ENCODE peak calls at places on chromosomes 11 and 22, in seven cellular contexts. W is K562, H is SK-N-SH, A is GM12878, M is HepG2, F is H1, X is GM12892. D is an unnamed sample.

GRCh38 chr11:35105319-35106063 is 33.5 kb upstream of the CD44 start:
- DNase-seq in W (no peak), H (no peak), A (no peak), M (no peak), F (no peak), X (no peak), D (no peak)

GRCh38 chr11:10529279-10529678 is 11.7 kb downstream of the RNF141 start:
- DNase-seq in W (no peak), H (no peak), A (no peak), M (no peak), F (no peak), X (no peak), D (no peak)

GRCh38 chr22:44916281-44917231 is 93.2 kb downstream of the PHF21B start:
- DNase-seq in W (no peak), H (no peak), A (no peak), M (no peak), F (no peak), X (no peak), D (no peak)

GRCh38 chr11:35214792-35215193 is 75.8 kb downstream of the CD44 start:
- DNase-seq in W (no peak), H (no peak), A (no peak), M (no peak), F (peak), X (no peak), D (no peak)

GRCh38 chr11:65428578-65429068 is 6.0 kb downstream of the NEAT1 start:
- DNase-seq in W (no peak), H (no peak), A (no peak), M (no peak), F (no peak), X (no peak), D (no peak)

GRCh38 chr11:45023065-45023365 is 72.3 kb upstream of the TP53I11 start:
- DNase-seq in W (no peak), H (no peak), A (no peak), M (no peak), F (no peak), X (no peak), D (no peak)

GRCh38 chr11:94525933-94526332 is 13.7 kb downstream of the C11orf97 start:
- DNase-seq in W (no peak), H (no peak), A (no peak), M (no peak), F (no peak), X (no peak), D (no peak)

GRCh38 chr22:20741634-20742581 is 32.0 kb upstream of the SERPIND1 start:
- DNase-seq in W (peak), H (peak), A (no peak), M (peak), F (no peak), X (no peak), D (no peak)

GRCh38 chr22:24185501-24186351 is 4.4 kb downstream of the SUSD2 start:
- DNase-seq in W (no peak), H (peak), A (no peak), M (no peak), F (no peak), X (no peak), D (no peak)

GRCh38 chr11:126547691-126548090 is 192.2 kb downstream of the ST3GAL4 start:
- DNase-seq in W (no peak), H (no peak), A (no peak), M (no peak), F (no peak), X (no peak), D (no peak)
- TF ChIP-seq TAF1 in W (no peak), H (no peak), A (no peak), M (no peak), F (no peak), X (no peak), D (no peak)

GRCh38 chr22:39532215-39533071 is at the start of gene RPS19BP1:
- DNase-seq in W (peak), H (peak), A (peak), M (peak), F (peak), X (peak), D (peak)

GRCh38 chr22:39529487-39529851 is 3.1 kb downstream of the RPS19BP1 start:
- DNase-seq in W (no peak), H (no peak), A (no peak), M (no peak), F (no peak), X (no peak), D (no peak)

GRCh38 chr22:39528681-39529486 is 3.7 kb downstream of the RPS19BP1 start:
- DNase-seq in W (peak), H (peak), A (peak), M (peak), F (peak), X (peak), D (no peak)

GRCh38 chr22:39530136-39530535 is 2.4 kb downstream of the RPS19BP1 start:
- DNase-seq in W (no peak), H (no peak), A (no peak), M (no peak), F (no peak), X (no peak), D (no peak)

DNA sequence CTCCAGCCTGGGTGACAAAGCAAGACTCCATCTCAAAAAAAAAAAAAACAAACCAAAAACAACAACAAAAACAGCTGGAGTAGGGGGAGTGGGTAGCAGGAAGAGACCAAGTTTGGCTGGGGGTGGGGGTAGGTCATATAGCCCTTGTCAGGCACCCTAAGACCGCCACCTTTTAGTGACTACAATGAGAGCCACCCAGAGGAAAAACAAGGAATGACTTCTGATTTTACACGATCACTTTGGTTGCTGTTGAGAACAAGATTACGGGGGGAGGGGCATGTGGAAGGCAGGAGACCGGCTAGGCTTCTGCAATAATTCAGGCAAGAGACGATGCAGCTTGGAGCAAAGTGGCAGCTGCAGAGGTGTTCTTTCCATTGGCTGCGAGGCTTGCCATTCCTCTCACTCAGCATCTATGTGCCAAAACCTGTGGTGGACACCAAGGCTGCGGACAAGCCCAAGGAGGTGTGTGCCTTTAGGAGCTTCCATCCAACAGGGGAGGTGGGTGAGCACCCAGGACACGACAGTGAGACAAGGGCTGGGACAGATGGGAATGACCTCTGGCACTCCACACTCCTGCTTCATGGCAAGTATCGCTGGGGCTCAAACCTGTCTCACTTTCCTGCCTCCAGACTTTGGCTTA is 1.7 kb downstream of the RPS19BP1 start:
- DNase-seq in W (peak), H (peak), A (no peak), M (peak), F (no peak), X (no peak), D (no peak)
- TF ChIP-seq TAF1 in W (peak), H (no peak), A (no peak), M (no peak), F (no peak), X (no peak), D (no peak)

DNA sequence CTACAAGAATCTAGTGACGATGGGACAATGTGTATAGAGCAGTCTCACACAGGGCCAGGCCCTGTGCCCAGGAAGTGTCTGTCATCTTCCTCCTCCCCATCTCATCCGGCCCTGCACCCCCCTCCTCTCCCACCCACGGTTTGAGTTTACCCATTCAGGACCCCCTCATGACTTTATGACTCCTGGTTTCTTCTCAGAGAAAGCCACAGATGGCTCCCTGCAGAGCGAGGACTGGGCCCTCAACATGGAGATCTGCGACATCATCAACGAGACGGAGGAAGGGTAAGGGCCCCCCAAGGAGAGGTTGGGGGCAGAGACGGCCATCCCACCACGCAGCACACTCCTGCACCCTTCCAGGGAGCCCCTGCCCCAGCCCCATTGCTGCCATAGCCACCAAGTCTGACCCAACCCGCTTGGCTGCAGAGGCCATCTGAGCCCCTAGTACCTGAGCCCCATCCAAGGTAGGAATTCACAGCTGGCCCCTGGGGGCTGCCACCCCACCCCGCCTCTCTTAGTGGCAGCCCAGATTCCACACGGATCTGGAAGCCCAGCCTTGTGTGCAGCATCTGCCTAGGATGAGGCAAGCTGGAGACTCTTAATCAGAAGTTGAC is 18.1 kb downstream of the TOM1 start:
- DNase-seq in W (no peak), H (no peak), A (no peak), M (no peak), F (no peak), X (no peak), D (no peak)
- TF ChIP-seq TAF1 in W (no peak), H (no peak), A (no peak), M (no peak), F (no peak), X (no peak), D (no peak)

GRCh38 chr11:122690801-122691649 is 35.5 kb downstream of the UBASH3B start:
- DNase-seq in W (no peak), H (no peak), A (no peak), M (no peak), F (no peak), X (no peak), D (no peak)
- TF ChIP-seq TAF1 in W (no peak), H (no peak), A (no peak), M (no peak), F (no peak), X (no peak), D (no peak)

DNA sequence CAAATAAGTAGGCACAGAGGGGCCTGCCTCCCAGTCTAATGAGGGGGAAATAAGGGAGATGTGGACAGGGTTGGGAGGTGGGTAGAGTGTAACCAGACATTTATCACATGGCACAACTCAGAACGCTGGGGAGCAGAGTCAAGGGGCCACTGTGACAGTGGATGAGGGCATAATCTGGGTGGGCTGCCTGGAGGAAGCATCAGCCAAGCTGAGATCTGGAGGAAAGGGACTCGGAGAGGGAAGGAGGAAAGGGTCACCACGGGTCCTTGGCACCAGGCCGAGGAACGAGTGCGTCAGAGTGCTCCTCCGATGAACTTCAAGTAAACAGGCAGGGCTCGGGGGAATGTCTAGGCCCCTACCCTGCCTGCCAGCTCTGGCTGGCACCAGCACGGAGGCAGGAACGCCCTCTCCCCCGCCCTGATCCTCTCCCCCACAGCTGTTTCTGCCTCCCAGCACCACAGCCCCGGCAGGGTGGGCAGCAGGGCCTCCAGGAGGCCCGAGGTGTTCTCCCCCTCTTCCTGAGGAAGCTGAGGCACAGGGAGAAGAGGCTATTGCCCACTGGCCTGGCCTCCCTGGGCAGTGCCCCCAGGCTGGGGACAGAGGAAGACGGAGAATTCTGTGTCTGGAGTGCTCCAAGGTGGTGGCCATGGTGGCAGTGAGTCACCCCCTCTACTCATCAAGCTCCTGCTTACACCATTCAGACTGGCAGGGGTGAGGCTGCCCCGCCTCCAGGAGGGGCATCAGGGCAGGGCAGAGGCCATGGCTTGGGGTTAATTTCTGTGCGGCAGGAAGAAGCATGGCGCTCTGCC is 4.2 kb downstream of the ALDH3B1 start:
- DNase-seq in W (no peak), H (no peak), A (no peak), M (no peak), F (no peak), X (no peak), D (no peak)
- TF ChIP-seq TAF1 in W (no peak), H (no peak), A (no peak), M (no peak), F (no peak), X (no peak), D (no peak)

GRCh38 chr11:61157743-61158142 is 3.5 kb downstream of the VPS37C start:
- DNase-seq in W (no peak), H (no peak), A (no peak), M (no peak), F (no peak), X (no peak), D (no peak)
- TF ChIP-seq TAF1 in W (no peak), H (no peak), A (no peak), M (no peak), F (no peak), X (no peak), D (no peak)

GRCh38 chr11:3994030-3994640 is 100.5 kb upstream of the RRM1 start:
- DNase-seq in W (peak), H (no peak), A (no peak), M (peak), F (no peak), X (no peak), D (no peak)
- TF ChIP-seq TAF1 in W (no peak), H (no peak), A (no peak), M (no peak), F (no peak), X (no peak), D (no peak)

D was measured in GM12891.